ENCODE peak calls at places on chromosomes 5 and 9, in four cellular contexts. P is stomach, I is tibial nerve, X is uterus. G is an unnamed sample.

GRCh38 chr9:18786936-18787658 is 245.9 kb downstream of the SAXO1 start:
- DNase-seq in X (no peak), P (no peak), I (no peak), G (no peak)

GRCh38 chr9:114034663-114035062 is 43.4 kb downstream of the AMBP start:
- DNase-seq in I (no peak), P (no peak), X (no peak), G (no peak)

GRCh38 chr5:32320576-32320975 is 7.8 kb upstream of the MTMR12 start:
- DNase-seq in I (no peak), P (no peak), X (no peak), G (no peak)

GRCh38 chr9:72213906-72214305 is 64.7 kb downstream of the GDA start:
- DNase-seq in I (no peak), P (no peak), X (no peak), G (no peak)

GRCh38 chr9:4197548-4197947 is 102.3 kb downstream of the GLIS3 start:
- DNase-seq in P (no peak), I (no peak), X (no peak), G (no peak)

GRCh38 chr9:33139421-33140228 is 27.5 kb downstream of the B4GALT1 start:
- DNase-seq in X (peak), P (peak), I (peak), G (peak)

GRCh38 chr5:113190347-113190746 is 213.7 kb downstream of the DCP2 start:
- DNase-seq in P (no peak), I (no peak), X (no peak), G (no peak)

GRCh38 chr9:130371196-130371966 is 73.4 kb upstream of the ASS1 start:
- DNase-seq in X (no peak), I (no peak), P (no peak), G (no peak)

GRCh38 chr9:132239999-132240859 is 78.4 kb downstream of the NTNG2 start:
- DNase-seq in I (no peak), P (no peak), X (no peak), G (peak)

GRCh38 chr9:125971895-125972729 is 224.9 kb downstream of the PBX3 start:
- DNase-seq in I (no peak), P (no peak), X (no peak), G (no peak)

GRCh38 chr5:174187481-174187880 is 142.0 kb downstream of the NSG2 start:
- DNase-seq in P (no peak), X (no peak), I (no peak), G (no peak)

GRCh38 chr5:91885291-91886265 is 502.5 kb upstream of the ARRDC3 start:
- DNase-seq in X (no peak), P (no peak), I (no peak), G (no peak)

GRCh38 chr9:115182264-115182663 is 64.3 kb upstream of the TNC start:
- DNase-seq in I (no peak), P (no peak), X (no peak), G (no peak)

GRCh38 chr5:179142434-179143198 is 82.4 kb downstream of the ZNF354C start:
- DNase-seq in X (no peak), P (no peak), I (no peak), G (no peak)

GRCh38 chr5:107523019-107523680 is 147.6 kb downstream of the EFNA5 start:
- DNase-seq in I (no peak), P (no peak), X (no peak), G (no peak)

GRCh38 chr9:88922091-88922490 is 69.2 kb upstream of the S1PR3 start:
- DNase-seq in P (no peak), X (no peak), I (no peak), G (no peak)

DNA sequence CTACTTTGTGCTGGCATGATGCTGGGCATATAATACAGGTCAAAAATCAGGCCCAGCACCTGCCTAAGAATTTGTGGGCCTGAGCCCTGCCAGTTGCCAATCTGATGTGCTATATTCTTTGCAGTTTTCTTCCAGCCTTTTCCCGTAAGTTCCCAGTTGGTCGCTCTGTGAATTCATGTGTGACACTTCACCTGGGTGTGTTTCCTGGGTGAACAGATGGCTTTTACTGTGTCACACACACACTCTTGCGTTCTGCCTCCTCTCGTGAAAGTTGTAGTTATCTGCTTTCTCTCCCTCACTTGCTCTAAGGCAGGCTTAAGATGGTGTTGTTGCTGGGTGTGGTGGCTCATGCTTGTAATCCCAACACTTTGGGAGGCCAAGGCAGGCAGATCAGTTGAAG is 153.5 kb upstream of the DMRT1 start:
- DNase-seq in X (no peak), I (no peak), P (no peak), G (no peak)
- H3K27ac ChIP-seq in X (peak), I (no peak), P (no peak), G (no peak)

DNA sequence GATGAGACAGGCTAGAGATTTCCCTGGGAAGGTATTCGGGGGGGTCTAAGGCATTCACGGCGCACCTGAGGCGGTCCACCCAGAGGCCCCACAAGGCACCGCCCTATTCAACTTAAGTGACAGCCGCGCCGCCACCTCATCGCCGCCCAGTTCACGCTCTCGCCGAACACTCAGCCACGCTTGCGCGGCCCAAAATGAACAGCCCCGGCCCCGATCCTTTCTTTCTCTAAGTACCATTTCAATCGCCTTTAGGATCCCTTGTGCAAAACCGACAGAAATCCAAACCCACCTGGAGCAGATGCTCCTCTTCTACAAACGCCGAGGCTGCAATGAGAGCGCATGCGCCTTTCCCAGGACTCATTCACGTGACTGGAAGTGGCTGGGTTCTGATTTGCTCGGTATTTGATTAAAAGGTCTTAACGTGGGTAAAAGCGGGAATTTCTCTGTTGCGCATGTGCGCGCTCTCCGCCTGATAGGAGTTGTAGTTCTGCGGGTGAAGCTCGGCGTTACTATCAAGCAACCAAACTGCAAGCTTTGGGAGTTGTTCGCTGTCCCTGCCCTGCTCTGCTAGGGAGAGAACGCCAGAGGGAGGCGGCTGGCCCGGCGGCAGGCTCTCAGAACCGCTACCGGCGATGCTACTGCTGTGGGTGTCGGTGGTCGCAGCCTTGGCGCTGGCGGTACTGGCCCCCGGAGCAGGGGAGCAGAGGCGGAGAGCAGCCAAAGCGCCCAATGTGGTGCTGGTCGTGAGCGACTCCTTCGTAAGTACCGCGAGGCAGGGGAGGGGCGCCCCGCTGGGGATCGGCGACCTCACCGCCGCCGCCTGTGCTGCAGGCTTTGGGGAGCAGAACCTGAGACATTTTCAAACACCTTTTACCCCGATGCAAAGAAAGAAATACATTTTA is at the start of the genes ARSK and SKIC3:
- DNase-seq in I (peak), X (peak), P (peak), G (peak)
- TF ChIP-seq POLR2A in I (peak), X (peak), P (peak), G (peak)

GRCh38 chr9:16210440-16210839 is 657.6 kb downstream of the CCDC171 start:
- DNase-seq in X (no peak), P (no peak), I (no peak), G (no peak)
- H3K27ac ChIP-seq in X (no peak), P (no peak), I (no peak), G (no peak)

GRCh38 chr9:120928720-120929389 is 2.3 kb upstream of the TRAF1 start:
- DNase-seq in I (peak), P (peak), X (peak), G (peak)

GRCh38 chr9:120929392-120929791 is 2.8 kb upstream of the TRAF1 start:
- DNase-seq in I (no peak), X (no peak), P (no peak), G (no peak)

GRCh38 chr9:120933310-120934044 is 6.9 kb upstream of the TRAF1 start:
- DNase-seq in X (no peak), P (no peak), I (no peak), G (no peak)

GRCh38 chr9:120932086-120932818 is 5.7 kb upstream of the TRAF1 start:
- DNase-seq in I (no peak), P (peak), X (no peak), G (no peak)

GRCh38 chr9:120931278-120932085 is 4.9 kb upstream of the TRAF1 start:
- DNase-seq in I (peak), P (peak), X (no peak), G (no peak)
- TF ChIP-seq POLR2A in I (no peak), P (no peak), X (no peak), G (peak)

GRCh38 chr5:67809589-67809988 is 406.0 kb upstream of the PIK3R1 start:
- DNase-seq in X (no peak), P (no peak), I (no peak), G (no peak)
- H3K27ac ChIP-seq in X (no peak), P (no peak), I (no peak), G (no peak)

GRCh38 chr9:92764988-92765936 is 629 bp upstream of the BICD2 start:
- DNase-seq in P (peak), I (peak), X (peak), G (peak)
- TF ChIP-seq POLR2A in P (peak), I (peak), X (peak), G (peak)

DNA sequence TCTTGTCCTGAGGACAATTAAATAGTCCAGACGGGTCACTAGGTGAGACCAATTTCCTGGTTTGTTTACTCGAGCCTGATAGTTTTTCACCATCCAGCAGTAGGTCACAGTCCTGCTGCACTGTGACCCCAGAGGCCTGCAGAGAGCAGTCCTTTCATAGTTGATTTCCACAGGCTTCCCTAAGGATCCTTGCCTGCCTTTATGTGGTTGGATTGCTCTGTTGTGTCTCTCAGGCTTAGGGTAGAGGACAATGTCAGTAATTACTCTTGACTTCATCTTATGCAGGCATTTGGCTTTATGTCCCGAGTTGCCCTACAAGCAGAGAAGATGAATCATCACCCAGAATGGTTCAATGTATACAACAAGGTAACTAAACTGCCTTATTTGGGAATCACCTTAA is 9.0 kb upstream of the CATSPER3 start:
- DNase-seq in I (no peak), P (no peak), X (no peak), G (no peak)
- H3K27ac ChIP-seq in I (no peak), P (no peak), X (no peak), G (no peak)

GRCh38 chr5:6378128-6379023 is at the start of gene MED10:
- DNase-seq in P (peak), I (peak), X (peak), G (peak)
- TF ChIP-seq POLR2A in P (peak), I (no peak), X (peak), G (peak)

DNA sequence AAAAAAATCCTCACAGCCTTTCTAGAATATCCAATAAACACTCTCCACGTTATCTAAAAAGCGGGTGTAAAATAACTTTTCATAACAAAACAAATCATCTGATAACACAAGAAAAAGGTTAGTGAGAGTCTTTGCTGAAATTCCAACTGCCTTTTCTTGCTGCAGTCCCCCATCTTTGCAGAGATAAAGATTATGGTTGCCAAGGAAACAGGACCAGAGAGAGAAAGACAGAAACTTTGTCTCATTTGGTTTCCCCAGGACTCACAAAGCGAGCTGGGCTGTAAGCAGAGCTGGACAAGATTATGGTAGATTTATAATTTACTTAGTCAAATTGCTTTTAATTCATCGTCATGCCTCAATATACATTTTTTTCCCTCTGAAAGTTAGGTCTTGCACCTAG is 17.6 kb downstream of the ENC1 start:
- DNase-seq in X (no peak), P (no peak), I (no peak), G (no peak)
- H3K27ac ChIP-seq in X (no peak), P (no peak), I (no peak), G (no peak)